ENCODE peak calls at places on chromosomes 12 and 14, in nine cellular contexts. C is NCI-H524; P is T-helper 17 cell; D is stimulated activated CD8-positive, alpha-beta memory T cell treated with anti-CD3 and anti-CD28 coated beads, Interleukin-15, amount 100 ng/mL, for 1 hour; B is fibroblast of pulmonary artery; Z is HT1080; H is NCI-H446; I is left ventricle myocardium superior; Q is AG09319. U is an unnamed sample.

GRCh38 chr14:54658836-54659235 is 91.9 kb downstream of the SAMD4A start:
- DNase-seq in Q (no peak), D (no peak), I (no peak), H (no peak), Z (no peak), B (no peak), P (no peak), C (no peak), U (no peak)

GRCh38 chr12:64864319-64864718 is 39.9 kb downstream of the TBC1D30 start:
- DNase-seq in H (no peak), P (no peak), I (no peak), Q (no peak), C (peak; percentile 24), D (no peak), Z (no peak), B (no peak), U (no peak)

GRCh38 chr12:84701966-84702365 is 210.6 kb downstream of the SLC6A15 start:
- DNase-seq in Z (peak; percentile 55), P (no peak), C (no peak), B (no peak), D (no peak), I (no peak), H (no peak), Q (no peak), U (no peak)

GRCh38 chr12:19440019-19440858 is 947 bp downstream of the AEBP2 start:
- DNase-seq in P (peak; percentile 27), B (peak; percentile 51), C (peak; percentile 47), Q (no peak), H (peak; percentile 14), Z (peak; percentile 38), I (peak; percentile 60), D (peak; percentile 43), U (peak; percentile 39)

GRCh38 chr12:130632582-130633174 is 83.4 kb downstream of the RIMBP2 start:
- DNase-seq in I (no peak), Z (no peak), D (no peak), H (no peak), B (no peak), C (peak; percentile 74), P (no peak), Q (no peak), U (no peak)

GRCh38 chr12:64780531-64781373 is 21.5 kb upstream of the GNS start:
- DNase-seq in I (peak; percentile 73), Q (no peak), C (peak; percentile 21), H (no peak), D (no peak), P (no peak), B (no peak), Z (peak; percentile 11), U (peak; percentile 30)

GRCh38 chr12:32106153-32106516 is 512 bp upstream of the BICD1 start:
- DNase-seq in B (no peak), I (no peak), H (no peak), D (no peak), Z (no peak), Q (no peak), P (no peak), C (peak; percentile 31), U (no peak)

GRCh38 chr14:65169351-65169750 is 67.0 kb upstream of the MAX start:
- DNase-seq in B (peak; percentile 59), C (no peak), P (no peak), Z (peak; percentile 43), Q (peak; percentile 15), I (no peak), H (no peak), D (no peak), U (no peak)

GRCh38 chr12:19435831-19436497 is 3.3 kb upstream of the AEBP2 start:
- DNase-seq in C (no peak), Q (no peak), D (no peak), Z (no peak), I (no peak), H (no peak), B (no peak), P (no peak), U (no peak)

U was measured in GM12891.